ENCODE peak calls at places on chromosomes 6 and 20, in ten cellular contexts. One of them, this sample, is unnamed.

GRCh38 chr6:28090902-28091586 is 10.7 kb downstream of the ZNF165 start:
- DNase-seq in lower lobe of right lung: no peak
- DNase-seq in activated T-cell treated with anti-CD3 and anti-CD28 coated beads for 24 hours: no peak
- DNase-seq in ELR: peak
- DNase-seq in iris pigment epithelial cell: no peak
- DNase-seq in ecto neural progenitor cell: no peak
- DNase-seq in AG09319: no peak
- DNase-seq in HS-5: no peak
- DNase-seq in memory B cell: no peak
- DNase-seq in stimulated activated CD4-positive, alpha-beta T cell treated with anti-CD3 and anti-CD28 coated beads, Interleukin-4, amount 100 ng/mL, for 24 hours: no peak
- DNase-seq in this sample: no peak

GRCh38 chr20:20362774-20363435 is 5.0 kb upstream of the INSM1 start:
- DNase-seq in memory B cell: no peak
- DNase-seq in HS-5: no peak
- DNase-seq in lower lobe of right lung: no peak
- DNase-seq in ELR: no peak
- DNase-seq in AG09319: no peak
- DNase-seq in iris pigment epithelial cell: no peak
- DNase-seq in stimulated activated CD4-positive, alpha-beta T cell treated with anti-CD3 and anti-CD28 coated beads, Interleukin-4, amount 100 ng/mL, for 24 hours: no peak
- DNase-seq in activated T-cell treated with anti-CD3 and anti-CD28 coated beads for 24 hours: no peak
- DNase-seq in ecto neural progenitor cell: peak
- DNase-seq in this sample: no peak

GRCh38 chr6:70281923-70282902 is 20.7 kb downstream of the COL9A1 start:
- DNase-seq in HS-5: no peak
- DNase-seq in ELR: peak
- DNase-seq in activated T-cell treated with anti-CD3 and anti-CD28 coated beads for 24 hours: no peak
- DNase-seq in memory B cell: no peak
- DNase-seq in ecto neural progenitor cell: peak
- DNase-seq in stimulated activated CD4-positive, alpha-beta T cell treated with anti-CD3 and anti-CD28 coated beads, Interleukin-4, amount 100 ng/mL, for 24 hours: no peak
- DNase-seq in AG09319: no peak
- DNase-seq in lower lobe of right lung: no peak
- DNase-seq in iris pigment epithelial cell: no peak
- DNase-seq in this sample: no peak

GRCh38 chr6:162701551-162701950 is 26.0 kb downstream of the PRKN start:
- DNase-seq in memory B cell: no peak
- DNase-seq in ELR: no peak
- DNase-seq in lower lobe of right lung: no peak
- DNase-seq in AG09319: no peak
- DNase-seq in activated T-cell treated with anti-CD3 and anti-CD28 coated beads for 24 hours: no peak
- DNase-seq in iris pigment epithelial cell: no peak
- DNase-seq in stimulated activated CD4-positive, alpha-beta T cell treated with anti-CD3 and anti-CD28 coated beads, Interleukin-4, amount 100 ng/mL, for 24 hours: no peak
- DNase-seq in ecto neural progenitor cell: no peak
- DNase-seq in HS-5: no peak
- DNase-seq in this sample: no peak

GRCh38 chr6:30939473-30939872 is 1.3 kb upstream of the MUCL3 start:
- DNase-seq in lower lobe of right lung: no peak
- DNase-seq in activated T-cell treated with anti-CD3 and anti-CD28 coated beads for 24 hours: no peak
- DNase-seq in AG09319: no peak
- DNase-seq in ELR: no peak
- DNase-seq in iris pigment epithelial cell: no peak
- DNase-seq in memory B cell: no peak
- DNase-seq in stimulated activated CD4-positive, alpha-beta T cell treated with anti-CD3 and anti-CD28 coated beads, Interleukin-4, amount 100 ng/mL, for 24 hours: no peak
- DNase-seq in ecto neural progenitor cell: no peak
- DNase-seq in HS-5: no peak
- DNase-seq in this sample: no peak

GRCh38 chr6:43933111-43933885 is 163.3 kb downstream of the VEGFA start:
- DNase-seq in AG09319: no peak
- DNase-seq in lower lobe of right lung: peak
- DNase-seq in stimulated activated CD4-positive, alpha-beta T cell treated with anti-CD3 and anti-CD28 coated beads, Interleukin-4, amount 100 ng/mL, for 24 hours: no peak
- DNase-seq in activated T-cell treated with anti-CD3 and anti-CD28 coated beads for 24 hours: no peak
- DNase-seq in ecto neural progenitor cell: no peak
- DNase-seq in HS-5: no peak
- DNase-seq in ELR: no peak
- DNase-seq in memory B cell: no peak
- DNase-seq in iris pigment epithelial cell: no peak
- DNase-seq in this sample: no peak

GRCh38 chr6:124913056-124913455 is 49.2 kb upstream of the RNF217 start:
- DNase-seq in AG09319: no peak
- DNase-seq in HS-5: no peak
- DNase-seq in iris pigment epithelial cell: no peak
- DNase-seq in ELR: no peak
- DNase-seq in activated T-cell treated with anti-CD3 and anti-CD28 coated beads for 24 hours: no peak
- DNase-seq in lower lobe of right lung: no peak
- DNase-seq in memory B cell: no peak
- DNase-seq in stimulated activated CD4-positive, alpha-beta T cell treated with anti-CD3 and anti-CD28 coated beads, Interleukin-4, amount 100 ng/mL, for 24 hours: no peak
- DNase-seq in ecto neural progenitor cell: no peak
- DNase-seq in this sample: no peak

GRCh38 chr20:33488201-33488600 is 1.7 kb upstream of the CBFA2T2 start:
- DNase-seq in activated T-cell treated with anti-CD3 and anti-CD28 coated beads for 24 hours: no peak
- DNase-seq in AG09319: no peak
- DNase-seq in HS-5: no peak
- DNase-seq in lower lobe of right lung: peak
- DNase-seq in stimulated activated CD4-positive, alpha-beta T cell treated with anti-CD3 and anti-CD28 coated beads, Interleukin-4, amount 100 ng/mL, for 24 hours: no peak
- DNase-seq in memory B cell: no peak
- DNase-seq in iris pigment epithelial cell: no peak
- DNase-seq in ecto neural progenitor cell: no peak
- DNase-seq in ELR: no peak
- DNase-seq in this sample: no peak

GRCh38 chr6:17179246-17180073 is 77.6 kb downstream of the STMND1 start:
- DNase-seq in iris pigment epithelial cell: peak
- DNase-seq in AG09319: no peak
- DNase-seq in ecto neural progenitor cell: no peak
- DNase-seq in ELR: peak
- DNase-seq in lower lobe of right lung: no peak
- DNase-seq in HS-5: peak
- DNase-seq in activated T-cell treated with anti-CD3 and anti-CD28 coated beads for 24 hours: no peak
- DNase-seq in memory B cell: no peak
- DNase-seq in stimulated activated CD4-positive, alpha-beta T cell treated with anti-CD3 and anti-CD28 coated beads, Interleukin-4, amount 100 ng/mL, for 24 hours: no peak
- DNase-seq in this sample: no peak

GRCh38 chr20:14918281-14918680 is 580.9 kb upstream of the FLRT3 start:
- DNase-seq in HS-5: no peak
- DNase-seq in memory B cell: no peak
- DNase-seq in ELR: no peak
- DNase-seq in lower lobe of right lung: no peak
- DNase-seq in ecto neural progenitor cell: no peak
- DNase-seq in AG09319: no peak
- DNase-seq in stimulated activated CD4-positive, alpha-beta T cell treated with anti-CD3 and anti-CD28 coated beads, Interleukin-4, amount 100 ng/mL, for 24 hours: no peak
- DNase-seq in iris pigment epithelial cell: no peak
- DNase-seq in activated T-cell treated with anti-CD3 and anti-CD28 coated beads for 24 hours: no peak
- DNase-seq in this sample: no peak

GRCh38 chr6:128601060-128601459 is 80.7 kb upstream of the PTPRK start:
- DNase-seq in AG09319: no peak
- DNase-seq in memory B cell: no peak
- DNase-seq in stimulated activated CD4-positive, alpha-beta T cell treated with anti-CD3 and anti-CD28 coated beads, Interleukin-4, amount 100 ng/mL, for 24 hours: no peak
- DNase-seq in ELR: peak
- DNase-seq in HS-5: no peak
- DNase-seq in lower lobe of right lung: no peak
- DNase-seq in iris pigment epithelial cell: peak
- DNase-seq in ecto neural progenitor cell: no peak
- DNase-seq in activated T-cell treated with anti-CD3 and anti-CD28 coated beads for 24 hours: no peak
- DNase-seq in this sample: no peak

GRCh38 chr6:20873425-20874190 is 339.4 kb downstream of the CDKAL1 start:
- DNase-seq in ELR: peak
- DNase-seq in stimulated activated CD4-positive, alpha-beta T cell treated with anti-CD3 and anti-CD28 coated beads, Interleukin-4, amount 100 ng/mL, for 24 hours: no peak
- DNase-seq in HS-5: no peak
- DNase-seq in activated T-cell treated with anti-CD3 and anti-CD28 coated beads for 24 hours: no peak
- DNase-seq in lower lobe of right lung: no peak
- DNase-seq in ecto neural progenitor cell: no peak
- DNase-seq in iris pigment epithelial cell: peak
- DNase-seq in AG09319: no peak
- DNase-seq in memory B cell: no peak
- DNase-seq in this sample: no peak

GRCh38 chr20:10662661-10663458 is 10.9 kb downstream of the JAG1 start:
- DNase-seq in memory B cell: no peak
- DNase-seq in HS-5: no peak
- DNase-seq in stimulated activated CD4-positive, alpha-beta T cell treated with anti-CD3 and anti-CD28 coated beads, Interleukin-4, amount 100 ng/mL, for 24 hours: no peak
- DNase-seq in activated T-cell treated with anti-CD3 and anti-CD28 coated beads for 24 hours: no peak
- DNase-seq in ecto neural progenitor cell: no peak
- DNase-seq in iris pigment epithelial cell: no peak
- DNase-seq in AG09319: no peak
- DNase-seq in ELR: no peak
- DNase-seq in lower lobe of right lung: no peak
- DNase-seq in this sample: no peak

GRCh38 chr6:5132741-5133140 is 47.6 kb downstream of the PPP1R3G start:
- DNase-seq in lower lobe of right lung: peak
- DNase-seq in AG09319: peak
- DNase-seq in ecto neural progenitor cell: no peak
- DNase-seq in memory B cell: peak
- DNase-seq in iris pigment epithelial cell: peak
- DNase-seq in ELR: no peak
- DNase-seq in stimulated activated CD4-positive, alpha-beta T cell treated with anti-CD3 and anti-CD28 coated beads, Interleukin-4, amount 100 ng/mL, for 24 hours: no peak
- DNase-seq in activated T-cell treated with anti-CD3 and anti-CD28 coated beads for 24 hours: no peak
- DNase-seq in HS-5: no peak
- DNase-seq in this sample: peak

GRCh38 chr6:2737885-2738284 is 12.8 kb downstream of the MYLK4 start:
- DNase-seq in ELR: no peak
- DNase-seq in iris pigment epithelial cell: no peak
- DNase-seq in lower lobe of right lung: no peak
- DNase-seq in ecto neural progenitor cell: no peak
- DNase-seq in HS-5: no peak
- DNase-seq in stimulated activated CD4-positive, alpha-beta T cell treated with anti-CD3 and anti-CD28 coated beads, Interleukin-4, amount 100 ng/mL, for 24 hours: no peak
- DNase-seq in memory B cell: no peak
- DNase-seq in AG09319: no peak
- DNase-seq in activated T-cell treated with anti-CD3 and anti-CD28 coated beads for 24 hours: no peak
- DNase-seq in this sample: no peak

GRCh38 chr6:167990016-167990945 is 7.2 kb upstream of the KIF25 start:
- DNase-seq in lower lobe of right lung: no peak
- DNase-seq in memory B cell: no peak
- DNase-seq in iris pigment epithelial cell: no peak
- DNase-seq in AG09319: no peak
- DNase-seq in activated T-cell treated with anti-CD3 and anti-CD28 coated beads for 24 hours: no peak
- DNase-seq in ELR: no peak
- DNase-seq in stimulated activated CD4-positive, alpha-beta T cell treated with anti-CD3 and anti-CD28 coated beads, Interleukin-4, amount 100 ng/mL, for 24 hours: no peak
- DNase-seq in ecto neural progenitor cell: peak
- DNase-seq in HS-5: no peak
- DNase-seq in this sample: no peak

GRCh38 chr6:7439243-7439642 is 49.6 kb downstream of the RIOK1 start:
- DNase-seq in ELR: no peak
- DNase-seq in AG09319: no peak
- DNase-seq in lower lobe of right lung: no peak
- DNase-seq in ecto neural progenitor cell: no peak
- DNase-seq in activated T-cell treated with anti-CD3 and anti-CD28 coated beads for 24 hours: no peak
- DNase-seq in iris pigment epithelial cell: no peak
- DNase-seq in HS-5: no peak
- DNase-seq in stimulated activated CD4-positive, alpha-beta T cell treated with anti-CD3 and anti-CD28 coated beads, Interleukin-4, amount 100 ng/mL, for 24 hours: no peak
- DNase-seq in memory B cell: peak
- DNase-seq in this sample: no peak

GRCh38 chr6:163355471-163355991 is 59.0 kb upstream of the QKI start:
- DNase-seq in lower lobe of right lung: peak
- DNase-seq in memory B cell: no peak
- DNase-seq in AG09319: no peak
- DNase-seq in ecto neural progenitor cell: no peak
- DNase-seq in activated T-cell treated with anti-CD3 and anti-CD28 coated beads for 24 hours: no peak
- DNase-seq in HS-5: peak
- DNase-seq in iris pigment epithelial cell: peak
- DNase-seq in ELR: peak
- DNase-seq in stimulated activated CD4-positive, alpha-beta T cell treated with anti-CD3 and anti-CD28 coated beads, Interleukin-4, amount 100 ng/mL, for 24 hours: no peak
- DNase-seq in this sample: no peak

GRCh38 chr6:89015971-89016370 is 52.6 kb upstream of the RNGTT start:
- DNase-seq in ELR: no peak
- DNase-seq in HS-5: no peak
- DNase-seq in iris pigment epithelial cell: no peak
- DNase-seq in ecto neural progenitor cell: no peak
- DNase-seq in activated T-cell treated with anti-CD3 and anti-CD28 coated beads for 24 hours: no peak
- DNase-seq in stimulated activated CD4-positive, alpha-beta T cell treated with anti-CD3 and anti-CD28 coated beads, Interleukin-4, amount 100 ng/mL, for 24 hours: no peak
- DNase-seq in memory B cell: no peak
- DNase-seq in lower lobe of right lung: no peak
- DNase-seq in AG09319: no peak
- DNase-seq in this sample: no peak

GRCh38 chr6:24448396-24448795 is 41.0 kb downstream of the GPLD1 start:
- DNase-seq in iris pigment epithelial cell: no peak
- DNase-seq in activated T-cell treated with anti-CD3 and anti-CD28 coated beads for 24 hours: no peak
- DNase-seq in HS-5: no peak
- DNase-seq in lower lobe of right lung: no peak
- DNase-seq in memory B cell: no peak
- DNase-seq in ecto neural progenitor cell: no peak
- DNase-seq in stimulated activated CD4-positive, alpha-beta T cell treated with anti-CD3 and anti-CD28 coated beads, Interleukin-4, amount 100 ng/mL, for 24 hours: no peak
- DNase-seq in ELR: no peak
- DNase-seq in AG09319: no peak
- DNase-seq in this sample: no peak

GRCh38 chr6:81995548-81996289 is 243.2 kb upstream of the TENT5A start:
- DNase-seq in ecto neural progenitor cell: no peak
- DNase-seq in HS-5: no peak
- DNase-seq in memory B cell: no peak
- DNase-seq in ELR: peak
- DNase-seq in AG09319: no peak
- DNase-seq in activated T-cell treated with anti-CD3 and anti-CD28 coated beads for 24 hours: no peak
- DNase-seq in stimulated activated CD4-positive, alpha-beta T cell treated with anti-CD3 and anti-CD28 coated beads, Interleukin-4, amount 100 ng/mL, for 24 hours: no peak
- DNase-seq in lower lobe of right lung: no peak
- DNase-seq in iris pigment epithelial cell: peak
- DNase-seq in this sample: no peak